ENCODE peak calls at places on chromosome 10, in ten cellular contexts. T is H9, R is neural progenitor cell, F is keratinocyte, V is hepatocyte, N is HepG2, E is astrocyte, O is HCT116, Z is PC-3, J is DND-41. B is an unnamed sample.

GRCh38 chr10:102578782-102579181 is 65.5 kb upstream of the TRIM8 start:
- DNase-seq in N (no peak), T (no peak), E (no peak), R (no peak), J (no peak), O (no peak), Z (no peak), V (no peak), F (no peak), B (no peak)

GRCh38 chr10:116444527-116445142 is 17.0 kb downstream of the PNLIPRP3 start:
- DNase-seq in E (peak; percentile 16), N (peak; percentile 23), R (peak; percentile 70), Z (peak; percentile 25), O (peak; percentile 52), V (peak; percentile 63), J (peak; percentile 5), F (no peak), T (peak; percentile 36), B (peak; percentile 65)

GRCh38 chr10:4205113-4205512 is 420.1 kb upstream of the KLF6 start:
- DNase-seq in N (no peak), Z (no peak), E (no peak), F (no peak), V (no peak), T (no peak), R (no peak), O (no peak), J (no peak), B (no peak)

GRCh38 chr10:43062402-43063160 is 14.3 kb upstream of the RET start:
- DNase-seq in V (no peak), J (no peak), T (no peak), E (no peak), F (no peak), R (no peak), O (no peak), Z (no peak), N (no peak), B (no peak)

GRCh38 chr10:102729090-102730026 is 14.4 kb upstream of the WBP1L start:
- DNase-seq in T (peak; percentile 88), E (peak; percentile 42), N (peak; percentile 56), F (no peak), Z (peak; percentile 70), R (peak; percentile 89), O (peak; percentile 49), J (peak; percentile 28), V (peak; percentile 91), B (peak; percentile 54)

GRCh38 chr10:100174699-100175677 is 10.8 kb downstream of the ERLIN1 start:
- DNase-seq in O (no peak), T (no peak), V (no peak), J (no peak), E (no peak), N (no peak), Z (no peak), R (no peak), F (no peak), B (no peak)

GRCh38 chr10:28302012-28302667 is 724 bp downstream of the MPP7 start:
- DNase-seq in E (no peak), R (peak; percentile 38), V (peak; percentile 49), O (no peak), Z (peak; percentile 16), N (no peak), T (no peak), F (no peak), J (no peak), B (no peak)

GRCh38 chr10:84294766-84295447 is 33.5 kb upstream of the CCSER2 start:
- DNase-seq in E (no peak), Z (no peak), J (no peak), F (no peak), T (no peak), V (no peak), N (no peak), O (no peak), R (no peak), B (no peak)

GRCh38 chr10:12055722-12056121 is 13.0 kb upstream of the DHTKD1 start:
- DNase-seq in V (no peak), T (no peak), R (no peak), N (no peak), J (no peak), O (no peak), F (no peak), Z (no peak), E (no peak), B (peak; percentile 25)

GRCh38 chr10:70146489-70147488 is at the start of gene TYSND1:
- DNase-seq in O (peak; percentile 98), V (peak; percentile 99), R (peak; percentile 99), F (peak; percentile 99), Z (peak; percentile 100), J (peak; percentile 97), E (peak; percentile 94), T (peak; percentile 99), N (peak; percentile 97), B (peak; percentile 99)

GRCh38 chr10:133592716-133593115 is 27.3 kb upstream of the SYCE1 start:
- DNase-seq in N (no peak), R (no peak), F (no peak), V (no peak), O (no peak), T (no peak), J (no peak), E (no peak), Z (no peak), B (no peak)

GRCh38 chr10:43214956-43215561 is 51.8 kb downstream of the RASGEF1A start:
- DNase-seq in R (no peak), T (no peak), O (no peak), N (no peak), J (no peak), F (no peak), E (no peak), Z (no peak), V (no peak), B (no peak)

GRCh38 chr10:126910798-126911197 is 5.6 kb downstream of the DOCK1 start:
- DNase-seq in R (no peak), O (no peak), E (no peak), N (no peak), J (no peak), V (no peak), F (no peak), Z (no peak), T (no peak), B (no peak)

GRCh38 chr10:89942217-89942616 is 240.8 kb downstream of the KIF20B start:
- DNase-seq in R (no peak), Z (no peak), F (no peak), V (no peak), T (no peak), O (no peak), N (no peak), J (no peak), E (peak; percentile 35), B (no peak)

DNA sequence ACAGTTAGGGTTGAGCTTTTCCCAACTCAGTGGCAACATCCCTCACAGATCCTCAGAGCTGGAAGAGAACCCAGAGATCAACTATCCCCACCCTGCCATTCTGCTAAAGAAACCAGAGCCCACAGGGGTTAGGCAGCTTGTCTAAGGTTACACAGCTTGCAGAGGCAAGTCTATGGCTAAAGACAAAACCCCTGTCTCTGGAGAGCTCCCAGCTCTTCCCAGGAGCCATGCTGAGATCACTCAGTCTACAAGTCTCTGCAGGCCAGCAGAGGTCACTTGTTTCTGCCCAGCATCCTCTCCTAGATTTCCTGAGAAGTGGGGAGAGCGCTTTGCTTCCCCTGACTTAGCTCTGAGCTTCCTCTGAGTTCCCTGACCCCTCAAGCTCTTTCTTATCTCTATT is 28.5 kb upstream of the LOXL4 start:
- DNase-seq in O (no peak), V (no peak), E (no peak), R (peak; percentile 37), J (no peak), T (no peak), Z (no peak), F (no peak), N (no peak), B (no peak)
- H3K4me2 ChIP-seq in O (no peak overlapping the region), V (no peak overlapping the region), E (no peak overlapping the region), R (no peak overlapping the region), J (no peak overlapping the region), T (no peak overlapping the region), Z (no peak overlapping the region), F (peak overlapping the region; percentile 61), N (no peak overlapping the region), B (no peak overlapping the region)

DNA sequence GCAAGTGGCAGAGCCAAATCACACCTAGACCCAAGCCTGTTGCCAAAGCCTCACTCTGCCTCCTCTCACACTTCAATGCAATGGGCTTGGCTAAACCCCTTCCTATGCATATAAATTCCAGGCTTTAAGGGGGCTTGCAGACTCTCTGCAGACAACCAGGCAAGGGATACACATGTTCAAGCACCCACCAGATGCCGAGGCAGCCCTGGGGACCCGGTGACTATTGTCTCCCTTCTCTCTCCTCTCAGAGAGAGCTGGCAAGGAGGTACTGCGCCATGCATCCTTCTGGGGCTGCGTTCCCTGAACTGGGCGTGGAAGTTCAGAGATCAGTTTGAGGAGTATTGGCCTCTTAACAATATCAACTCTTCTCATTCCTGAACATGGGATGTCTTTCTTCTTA is 131.2 kb downstream of the ARHGAP22 start:
- DNase-seq in O (no peak), R (no peak), E (no peak), J (no peak), N (no peak), T (no peak), Z (no peak), F (no peak), V (no peak), B (no peak)
- H3K4me1 ChIP-seq in O (peaks cover 4% of the 10 kb centered on the region), R (peaks cover 24% of the 10 kb centered on the region), E (peaks cover 10% of the 10 kb centered on the region), J (no peaks in the 10 kb centered on the region), N (peaks cover 12% of the 10 kb centered on the region), T (peaks cover 11% of the 10 kb centered on the region), Z (no peaks in the 10 kb centered on the region), F (peaks cover 28% of the 10 kb centered on the region), V (peaks cover 20% of the 10 kb centered on the region), B (peaks cover 9% of the 10 kb centered on the region)

GRCh38 chr10:132374176-132374575 is 22.8 kb upstream of the PWWP2B start:
- DNase-seq in R (no peak), Z (no peak), E (no peak), N (no peak), J (no peak), F (no peak), V (no peak), T (no peak), O (no peak), B (no peak)

GRCh38 chr10:132374612-132375011 is 22.4 kb upstream of the PWWP2B start:
- DNase-seq in N (no peak), R (no peak), O (no peak), Z (no peak), V (no peak), T (no peak), E (no peak), F (no peak), J (no peak), B (no peak)

GRCh38 chr10:132375795-132376297 is 21.2 kb upstream of the PWWP2B start:
- DNase-seq in J (no peak), E (no peak), V (no peak), F (no peak), O (no peak), N (no peak), Z (no peak), R (no peak), T (no peak), B (no peak)

GRCh38 chr10:132376394-132376851 is 20.6 kb upstream of the PWWP2B start:
- DNase-seq in Z (no peak), J (no peak), N (no peak), O (no peak), T (no peak), E (no peak), V (no peak), F (no peak), R (no peak), B (no peak)

GRCh38 chr10:132375116-132375794 is 21.7 kb upstream of the PWWP2B start:
- DNase-seq in O (no peak), R (no peak), J (no peak), V (no peak), F (no peak), Z (no peak), T (no peak), E (no peak), N (no peak), B (no peak)
- H3K4me2 ChIP-seq in O (no peak overlapping the region), R (no peak overlapping the region), J (no peak overlapping the region), V (no peak overlapping the region), F (no peak overlapping the region), Z (no peak overlapping the region), T (no peak overlapping the region), E (no peak overlapping the region), N (peak overlapping the region; percentile 53), B (no peak overlapping the region)

GRCh38 chr10:103818110-103818509 is 37.3 kb downstream of the SH3PXD2A start:
- DNase-seq in J (no peak), T (no peak), V (no peak), N (no peak), O (no peak), E (no peak), F (no peak), Z (no peak), R (no peak), B (no peak)
- H3K4me1 ChIP-seq in J (no peaks in the 10 kb centered on the region), T (no peaks in the 10 kb centered on the region), V (peaks cover 33% of the 10 kb centered on the region), N (peaks cover 79% of the 10 kb centered on the region), O (peaks cover 11% of the 10 kb centered on the region), E (peaks cover 13% of the 10 kb centered on the region), F (peaks cover 52% of the 10 kb centered on the region), Z (no peaks in the 10 kb centered on the region), R (peaks cover 36% of the 10 kb centered on the region), B (peaks cover 3% of the 10 kb centered on the region)